ENCODE peak calls at places on chromosome 12, in six cellular contexts. K is H9, B is IMR-90, U is mesenchymal stem cell, E is H1, H is trophoblast cell. A is an unnamed sample.
A peak's percentile ranks its signal among the peaks of the same experiment; 100 is the strongest.

GRCh38 chr12:114221976-114222630 is 183.8 kb downstream of the TBX5 start:
- DNase-seq in K (no peak), U (no peak), B (no peak), E (no peak), H (no peak), A (no peak)

GRCh38 chr12:9387450-9387849 is 179.3 kb upstream of the PZP start:
- DNase-seq in B (no peak), K (no peak), H (no peak), U (no peak), E (no peak), A (no peak)

GRCh38 chr12:27869567-27869966 is 89.5 kb upstream of the MANSC4 start:
- DNase-seq in K (no peak), B (no peak), H (no peak), U (no peak), E (no peak), A (no peak)

GRCh38 chr12:95548539-95549391 is 2.5 kb downstream of the USP44 start:
- DNase-seq in K (peak; percentile 85), H (peak; percentile 21), U (peak; percentile 2), E (no peak), B (peak; percentile 64), A (peak; percentile 76)

GRCh38 chr12:123762715-123763052 is 583 bp downstream of the DNAH10 start:
- DNase-seq in B (no peak), H (no peak), U (no peak), K (no peak), E (no peak), A (no peak)

GRCh38 chr12:22064968-22065367 is 18.9 kb downstream of the CMAS start:
- DNase-seq in U (no peak), H (no peak), B (no peak), E (no peak), K (no peak), A (no peak)

GRCh38 chr12:43102506-43103269 is 449.3 kb downstream of the ADAMTS20 start:
- DNase-seq in E (no peak), K (no peak), H (peak; percentile 2), U (no peak), B (no peak), A (no peak)

GRCh38 chr12:9933966-9934365 is 1.8 kb upstream of the CLEC2A start:
- DNase-seq in B (no peak), K (no peak), E (no peak), U (no peak), H (no peak), A (no peak)

GRCh38 chr12:3319723-3320492 is 171.1 kb upstream of the PRMT8 start:
- DNase-seq in U (no peak), B (no peak), K (no peak), E (no peak), H (no peak), A (no peak)

GRCh38 chr12:120361506-120362208 is 7.3 kb downstream of the MSI1 start:
- DNase-seq in B (peak; percentile 34), E (peak; percentile 91), U (peak; percentile 82), H (peak; percentile 75), K (peak; percentile 97), A (peak; percentile 99)

GRCh38 chr12:120365675-120366340 is 3.2 kb downstream of the MSI1 start:
- DNase-seq in E (no peak), B (no peak), K (no peak), U (no peak), H (peak; percentile 30), A (no peak)

GRCh38 chr12:120364487-120364886 is 4.5 kb downstream of the MSI1 start:
- DNase-seq in E (no peak), K (no peak), U (no peak), H (no peak), B (no peak), A (no peak)

GRCh38 chr12:120363274-120363855 is 5.6 kb downstream of the MSI1 start:
- DNase-seq in H (no peak), E (no peak), B (no peak), U (no peak), K (no peak), A (no peak)

DNA sequence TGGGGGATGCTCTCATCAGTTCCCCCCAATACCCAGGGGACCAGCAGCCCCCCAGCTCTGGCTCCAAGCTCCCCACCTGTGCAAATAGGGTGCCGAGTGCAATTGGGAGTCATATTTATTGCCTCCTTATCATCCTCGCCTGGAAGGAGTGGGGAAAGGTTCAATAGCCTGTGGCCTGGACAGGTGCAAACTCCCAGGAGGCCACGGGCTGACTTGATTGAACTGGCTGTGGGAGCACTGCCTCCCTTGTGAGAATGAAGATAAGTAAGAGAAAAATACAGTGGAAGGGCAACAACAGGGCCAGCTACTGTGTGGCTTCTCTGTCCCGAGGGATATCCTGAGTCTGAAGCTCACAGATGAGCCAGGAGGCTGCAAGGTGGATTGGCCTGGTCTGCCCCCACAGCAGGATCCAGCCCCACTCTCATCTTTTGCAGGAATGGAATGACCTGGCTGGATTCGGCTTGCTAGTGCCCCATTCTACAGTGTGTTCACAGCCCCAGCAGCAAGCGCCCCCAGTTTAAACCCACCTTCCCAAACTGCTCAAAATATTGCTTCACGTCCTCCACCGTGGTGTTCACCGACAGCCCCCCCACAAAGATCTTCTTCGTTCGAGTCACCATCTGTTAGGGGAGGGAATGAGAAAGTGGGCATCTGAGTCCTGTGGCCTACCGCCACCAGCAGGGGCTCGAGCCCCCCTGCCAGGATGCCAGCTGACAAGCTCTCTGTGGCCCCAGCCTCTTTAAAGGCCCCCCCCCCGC is 6.3 kb downstream of the MSI1 start:
- DNase-seq in H (no peak), B (no peak), K (no peak), E (no peak), U (no peak), A (no peak)
- H3K27ac ChIP-seq in H (no peak overlapping the region), B (no peak overlapping the region), K (no peak overlapping the region), E (peak overlapping the region; percentile 79), U (no peak overlapping the region), A (peak overlapping the region; percentile 91)

GRCh38 chr12:46610754-46611153 is 215.0 kb downstream of the SLC38A4 start:
- DNase-seq in E (no peak), U (no peak), K (no peak), B (no peak), H (no peak), A (no peak)

GRCh38 chr12:46609281-46609623 is 216.5 kb downstream of the SLC38A4 start:
- DNase-seq in B (no peak), K (no peak), H (no peak), E (no peak), U (no peak), A (no peak)

GRCh38 chr12:46609671-46610070 is 216.1 kb downstream of the SLC38A4 start:
- DNase-seq in K (no peak), U (no peak), H (no peak), E (no peak), B (no peak), A (no peak)

GRCh38 chr12:46604684-46605083 is 221.1 kb downstream of the SLC38A4 start:
- DNase-seq in K (no peak), H (no peak), U (no peak), B (no peak), E (no peak), A (no peak)

DNA sequence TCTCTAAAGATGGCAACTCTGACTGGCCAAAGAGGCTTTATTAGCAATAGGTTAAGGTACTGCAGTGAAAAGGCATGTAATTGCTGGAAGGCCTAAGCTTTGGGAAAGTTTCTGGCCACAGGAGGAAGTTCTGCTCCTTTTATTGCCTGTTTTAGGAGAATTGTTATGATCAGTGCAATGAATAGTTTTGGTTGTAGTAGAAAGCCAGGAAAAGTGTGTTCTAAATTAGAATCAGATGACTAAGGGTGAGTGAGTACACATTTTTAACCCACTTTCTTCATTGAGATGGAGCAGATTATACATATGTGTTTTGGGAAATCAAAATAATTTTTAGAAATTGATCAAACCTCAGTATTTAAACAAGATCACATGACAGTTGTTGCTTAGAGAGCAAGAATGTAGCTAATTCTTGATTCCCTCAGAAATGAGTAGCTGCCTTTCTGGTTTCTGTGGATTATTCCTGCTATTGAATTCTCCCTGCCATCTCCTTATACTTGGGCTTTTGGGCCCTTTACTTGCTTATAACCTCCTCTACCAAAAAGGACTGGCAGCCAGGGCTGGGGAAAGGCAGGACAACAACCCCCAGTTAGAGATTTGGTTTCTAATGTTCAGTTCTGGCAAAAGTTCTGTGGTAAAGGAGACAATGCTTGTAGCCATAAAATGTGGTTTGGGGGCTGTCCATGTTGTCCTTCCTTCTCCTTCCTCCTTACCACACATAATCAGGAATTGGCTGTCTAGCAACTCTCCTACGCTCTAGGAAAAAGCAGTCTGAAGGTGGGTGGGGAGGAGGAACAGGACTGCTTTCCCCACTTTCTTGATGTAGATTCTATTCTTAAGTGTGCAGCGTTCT is 217.1 kb downstream of the SLC38A4 start:
- DNase-seq in B (peak; percentile 76), H (no peak), K (no peak), U (peak; percentile 21), E (no peak), A (no peak)
- H2AFZ ChIP-seq in B (peak overlapping the region; percentile 75), H (no peak overlapping the region), K (no peak overlapping the region), U (peak overlapping the region; percentile 29), E (no peak overlapping the region), A (no peak overlapping the region)

GRCh38 chr12:23262670-23263069 is 637.7 kb downstream of the ETNK1 start:
- DNase-seq in K (no peak), B (no peak), H (peak; percentile 1), U (no peak), E (no peak), A (no peak)

DNA sequence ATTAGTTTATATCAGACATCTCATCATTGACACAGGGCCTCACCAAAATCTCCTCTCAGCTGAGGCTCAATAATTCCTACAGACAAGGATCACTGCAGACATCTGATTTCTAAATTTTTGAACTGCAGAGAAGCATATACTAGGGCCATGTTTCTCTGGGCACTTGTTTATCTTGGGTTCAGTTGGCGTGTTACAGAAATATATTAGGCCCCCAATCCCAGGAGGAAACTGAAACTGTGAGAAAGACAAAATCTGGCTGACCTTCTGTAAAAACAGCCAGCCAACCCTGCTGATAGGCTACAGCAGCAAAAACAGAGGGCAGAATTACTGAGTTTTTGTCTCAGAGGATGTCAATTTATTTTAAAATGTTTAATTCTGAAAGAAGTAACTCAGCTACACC is 634.6 kb downstream of the ETNK1 start:
- DNase-seq in K (no peak), U (no peak), E (no peak), B (no peak), H (no peak), A (no peak)
- H4K91ac ChIP-seq in K (no peak overlapping the region), U (no peak overlapping the region), E (no peak overlapping the region), B (no peak overlapping the region), H (no peak overlapping the region), A (no peak overlapping the region)

GRCh38 chr12:62910549-62911169 is 24.3 kb downstream of the PPM1H start:
- DNase-seq in U (no peak), H (no peak), K (no peak), B (no peak), E (no peak), A (no peak)

GRCh38 chr12:62913380-62913779 is 21.6 kb downstream of the PPM1H start:
- DNase-seq in E (no peak), B (no peak), K (no peak), U (no peak), H (no peak), A (no peak)

GRCh38 chr12:62911288-62911687 is 23.7 kb downstream of the PPM1H start:
- DNase-seq in U (no peak), B (no peak), E (no peak), H (no peak), K (no peak), A (no peak)

GRCh38 chr12:62914443-62914909 is 20.5 kb downstream of the PPM1H start:
- DNase-seq in K (no peak), E (no peak), U (no peak), H (no peak), B (no peak), A (no peak)

DNA sequence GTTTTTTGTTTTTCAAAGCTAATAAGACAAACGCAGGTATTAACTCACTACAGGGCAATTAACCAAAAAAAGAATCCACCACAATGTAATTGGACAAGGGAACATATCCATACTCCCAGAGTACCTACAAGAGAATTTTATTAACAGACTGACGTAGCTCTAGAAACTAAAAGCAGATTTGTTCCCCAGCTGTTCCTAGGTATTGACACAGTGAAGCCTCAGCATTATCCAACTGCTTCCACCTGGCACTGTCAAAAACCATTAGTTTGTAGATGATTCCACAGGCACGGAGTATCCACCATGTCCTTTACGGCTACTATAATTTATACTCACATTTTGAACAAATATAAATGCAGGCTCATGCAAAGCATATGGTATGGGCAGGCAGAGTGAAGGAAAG is 22.3 kb downstream of the PPM1H start:
- DNase-seq in B (no peak), U (no peak), H (no peak), K (no peak), E (no peak), A (no peak)
- H3K27ac ChIP-seq in B (no peak overlapping the region), U (no peak overlapping the region), H (no peak overlapping the region), K (no peak overlapping the region), E (no peak overlapping the region), A (no peak overlapping the region)

A was measured in neuronal stem cell.